ENCODE peak calls at places on chromosomes 7 and 10, in ten cellular contexts. L is glutamatergic neuron; Z is stimulated activated CD8-positive, alpha-beta memory T cell treated with anti-CD3 and anti-CD28 coated beads, Interleukin-2, amount 100 ng/mL, for 48 hours; M is testis; Y is T-helper 9 cell; U is activated T-helper 1 cell treated with anti-CD3 and anti-CD28 coated beads, Interleukin-12 subunit alpha, Interleukin-12 subunit beta, Interleukin-2, Interleukin-4 antibody, amounts not matched to agents 30 ng/mL and 10 ng/mL and 1 ng/mL, durations not matched to agents 14 hours and 24 hours and 36 hours; E is AG10803; I is lower lobe of right lung; W is Calu3; C is NB4. S is an unnamed sample.

GRCh38 chr7:4470246-4470645 is 211.8 kb upstream of the FOXK1 start:
- DNase-seq in L (no peak), Z (no peak), M (no peak), Y (no peak), U (no peak), E (no peak), I (no peak), W (peak), C (peak), S (no peak)

GRCh38 chr7:143361552-143362125 is 874 bp downstream of the FAM131B start:
- DNase-seq in L (peak), Z (no peak), M (no peak), Y (no peak), U (no peak), E (no peak), I (no peak), W (no peak), C (no peak), S (no peak)

GRCh38 chr10:8079126-8079525 is 24.6 kb downstream of the GATA3 start:
- DNase-seq in L (no peak), Z (no peak), M (no peak), Y (no peak), U (no peak), E (no peak), I (no peak), W (no peak), C (no peak), S (no peak)

GRCh38 chr7:24637021-24637420 is 63.8 kb downstream of the PALS2 start:
- DNase-seq in L (no peak), Z (no peak), M (no peak), Y (no peak), U (no peak), E (no peak), I (no peak), W (no peak), C (no peak), S (no peak)

GRCh38 chr7:99312316-99313203 is 13.1 kb upstream of the ARPC1A start:
- DNase-seq in L (peak), Z (peak), M (peak), Y (peak), U (peak), E (peak), I (peak), W (peak), C (peak), S (peak)

GRCh38 chr10:114987995-114988394 is 50.0 kb downstream of the TRUB1 start:
- DNase-seq in L (no peak), Z (no peak), M (no peak), Y (no peak), U (no peak), E (peak), I (no peak), W (no peak), C (no peak), S (no peak)

GRCh38 chr7:12508005-12508404 is 62.5 kb upstream of the SCIN start:
- DNase-seq in L (no peak), Z (no peak), M (no peak), Y (no peak), U (no peak), E (no peak), I (no peak), W (no peak), C (no peak), S (no peak)

GRCh38 chr7:132614428-132615076 is 38.3 kb upstream of the PLXNA4 start:
- DNase-seq in L (peak), Z (no peak), M (peak), Y (no peak), U (no peak), E (peak), I (peak), W (peak), C (peak), S (no peak)

GRCh38 chr7:116863168-116863670 is 832 bp downstream of the CAPZA2 start:
- DNase-seq in L (peak), Z (no peak), M (peak), Y (no peak), U (no peak), E (peak), I (peak), W (peak), C (no peak), S (no peak)

S was measured in activated naive CD8-positive, alpha-beta T cell treated with anti-CD3 and anti-CD28 coated beads for 36 hours.